ENCODE peak calls at places on chromosomes 6 and 20, in six cellular contexts. Q is HFFc6, Y is mesendoderm, O is COR-L47, S is mucosa of gallbladder, U is myocyte. G is an unnamed sample.

GRCh38 chr20:40942775-40943174 is 85.8 kb upstream of the TOP1 start:
- DNase-seq in Q (no peak), Y (no peak), O (no peak), S (no peak), U (no peak), G (no peak)

GRCh38 chr6:33620584-33621395 is at the start of gene ITPR3:
- DNase-seq in Q (peak; percentile 37), Y (peak; percentile 43), O (peak; percentile 56), S (peak; percentile 68), U (peak; percentile 69), G (peak; percentile 88)

GRCh38 chr6:22251331-22251730 is 45.5 kb downstream of the PRL start:
- DNase-seq in Q (no peak), Y (no peak), O (no peak), S (no peak), U (peak; percentile 41), G (peak; percentile 83)

GRCh38 chr6:21265264-21266044 is 328.1 kb upstream of the SOX4 start:
- DNase-seq in Q (peak; percentile 83), Y (no peak), O (no peak), S (no peak), U (no peak), G (no peak)

GRCh38 chr6:33217681-33218080 is 9.4 kb downstream of the RING1 start:
- DNase-seq in Q (no peak), Y (no peak), O (no peak), S (no peak), U (no peak), G (no peak)

GRCh38 chr6:31575335-31575901 is at the start of gene TNF:
- DNase-seq in Q (peak; percentile 18), Y (no peak), O (no peak), S (peak; percentile 30), U (no peak), G (peak; percentile 39)

GRCh38 chr20:330233-331149 is 5.1 kb downstream of the SOX12 start:
- DNase-seq in Q (peak; percentile 61), Y (peak; percentile 90), O (peak; percentile 42), S (peak; percentile 48), U (peak; percentile 68), G (peak; percentile 80)

GRCh38 chr6:17628873-17629272 is 28.8 kb downstream of the FAM8A1 start:
- DNase-seq in Q (no peak), Y (no peak), O (no peak), S (no peak), U (no peak), G (no peak)

GRCh38 chr20:17875106-17875980 is 93.3 kb downstream of the SNX5 start:
- DNase-seq in Q (peak; percentile 37), Y (no peak), O (no peak), S (peak; percentile 96), U (peak; percentile 28), G (peak; percentile 53)

GRCh38 chr6:42555477-42556457 is 8.1 kb upstream of the UBR2 start:
- DNase-seq in Q (no peak), Y (peak; percentile 60), O (no peak), S (no peak), U (no peak), G (no peak)

G was measured in cardiac fibroblast.